ENCODE peak calls at places on chromosomes 5 and 9, in six cellular contexts. N is neural crest cell; X is Kasumi-1; R is hepatic stellate cell; L is activated naive CD4-positive, alpha-beta T cell treated with anti-CD3 and anti-CD28 coated beads, Interleukin-2, amount 10 ng/mL, durations not matched to agents 7 days and 5 days; D is HuH-7.5. C is an unnamed sample.

GRCh38 chr5:10248378-10249260 is 1.1 kb downstream of the ATPSCKMT start:
- DNase-seq in N (no peak), X (peak; percentile 26), R (no peak), L (no peak), D (no peak), C (no peak)

GRCh38 chr9:27379311-27380236 is 82.6 kb upstream of the EQTN start:
- DNase-seq in N (no peak), X (no peak), R (no peak), L (peak; percentile 75), D (no peak), C (no peak)

GRCh38 chr9:136681029-136681428 is 6.2 kb downstream of the AGPAT2 start:
- DNase-seq in N (no peak), X (no peak), R (no peak), L (no peak), D (no peak), C (no peak)

GRCh38 chr5:27093296-27093695 is 54.9 kb upstream of the CDH9 start:
- DNase-seq in N (no peak), X (no peak), R (no peak), L (no peak), D (no peak), C (no peak)

GRCh38 chr5:111681791-111682190 is 75.2 kb downstream of the NREP start:
- DNase-seq in N (no peak), X (no peak), R (no peak), L (no peak), D (no peak), C (no peak)

GRCh38 chr5:15249152-15249551 is 250.8 kb upstream of the FBXL7 start:
- DNase-seq in N (no peak), X (peak; percentile 68), R (no peak), L (no peak), D (no peak), C (no peak)

GRCh38 chr5:66646570-66646969 is 50.4 kb downstream of the MAST4 start:
- DNase-seq in N (no peak), X (no peak), R (no peak), L (no peak), D (peak; percentile 8), C (no peak)

GRCh38 chr5:31688515-31689092 is 49.7 kb downstream of the PDZD2 start:
- DNase-seq in N (no peak), X (no peak), R (no peak), L (no peak), D (no peak), C (no peak)

GRCh38 chr9:137191691-137192447 is 3.4 kb downstream of the SSNA1 start:
- DNase-seq in N (no peak), X (no peak), R (no peak), L (no peak), D (no peak), C (peak; percentile 84)

GRCh38 chr9:97808972-97809371 is 44.1 kb upstream of the FOXE1 start:
- DNase-seq in N (no peak), X (no peak), R (no peak), L (no peak), D (no peak), C (no peak)

GRCh38 chr9:114370985-114371335 is 16.8 kb downstream of the AKNA start:
- DNase-seq in N (no peak), X (no peak), R (no peak), L (no peak), D (no peak), C (peak; percentile 93)

GRCh38 chr9:91098203-91098602 is 263.5 kb downstream of the AUH start:
- DNase-seq in N (no peak), X (no peak), R (no peak), L (no peak), D (no peak), C (no peak)

GRCh38 chr9:17140418-17140817 is 5.6 kb downstream of the CNTLN start:
- DNase-seq in N (no peak), X (no peak), R (no peak), L (no peak), D (no peak), C (no peak)

GRCh38 chr5:92749943-92750342 is 831.1 kb downstream of the NR2F1-AS1 start:
- DNase-seq in N (no peak), X (no peak), R (no peak), L (no peak), D (no peak), C (no peak)

GRCh38 chr9:69871143-69871834 is 50.7 kb downstream of the CFAP95 start:
- DNase-seq in N (no peak), X (no peak), R (peak; percentile 7), L (no peak), D (no peak), C (no peak)

GRCh38 chr9:107707915-107708441 is 218.4 kb upstream of the KLF4 start:
- DNase-seq in N (no peak), X (peak; percentile 3), R (no peak), L (no peak), D (no peak), C (no peak)

GRCh38 chr5:36590513-36591286 is 15.7 kb upstream of the SLC1A3 start:
- DNase-seq in N (no peak), X (no peak), R (no peak), L (no peak), D (no peak), C (no peak)

GRCh38 chr5:65926893-65927292 is 518 bp downstream of the ERBIN start:
- DNase-seq in N (no peak), X (peak; percentile 31), R (no peak), L (peak; percentile 25), D (no peak), C (peak; percentile 24)

GRCh38 chr9:33168941-33169544 is 1.9 kb upstream of the B4GALT1 start:
- DNase-seq in N (no peak), X (no peak), R (no peak), L (no peak), D (no peak), C (no peak)

GRCh38 chr5:141508440-141508807 is 19.5 kb downstream of the PCDHGC5 start:
- DNase-seq in N (no peak), X (no peak), R (no peak), L (no peak), D (no peak), C (no peak)

GRCh38 chr5:95738069-95738468 is 6.9 kb downstream of the RHOBTB3 start:
- DNase-seq in N (no peak), X (peak; percentile 22), R (no peak), L (no peak), D (no peak), C (no peak)

GRCh38 chr9:2638871-2639673 is 17.5 kb downstream of the VLDLR start:
- DNase-seq in N (no peak), X (no peak), R (no peak), L (no peak), D (no peak), C (no peak)

GRCh38 chr9:82549174-82549821 is 513.6 kb downstream of the RASEF start:
- DNase-seq in N (no peak), X (no peak), R (no peak), L (no peak), D (no peak), C (no peak)

GRCh38 chr5:178360231-178360925 is 127.8 kb upstream of the PHYKPL start:
- DNase-seq in N (no peak), X (no peak), R (no peak), L (no peak), D (no peak), C (no peak)

GRCh38 chr5:87329114-87329513 is 61.4 kb downstream of the RASA1 start:
- DNase-seq in N (no peak), X (no peak), R (no peak), L (no peak), D (no peak), C (no peak)

GRCh38 chr9:83154087-83154736 is 91.3 kb upstream of the RASEF start:
- DNase-seq in N (no peak), X (no peak), R (no peak), L (no peak), D (no peak), C (no peak)

GRCh38 chr5:180140627-180141006 is 68.4 kb downstream of the RASGEF1C start:
- DNase-seq in N (no peak), X (no peak), R (no peak), L (peak; percentile 5), D (no peak), C (no peak)

GRCh38 chr9:6302417-6302816 is 25.8 kb upstream of the TPD52L3 start:
- DNase-seq in N (no peak), X (no peak), R (no peak), L (no peak), D (no peak), C (no peak)

GRCh38 chr5:104184264-104184663 is 621.7 kb upstream of the NUDT12 start:
- DNase-seq in N (no peak), X (no peak), R (no peak), L (no peak), D (no peak), C (no peak)

C was measured in Ammon's horn.